ENCODE peak calls at places on chromosome 3, in nine cellular contexts. B, R, D, Z, T, I, X, F and Y are unnamed samples.

GRCh38 chr3:174158674-174159073 is 700.5 kb upstream of the NAALADL2 start:
- DNase-seq in B (no peak), R (no peak), D (no peak), Z (no peak), T (no peak), I (no peak), X (no peak), F (no peak), Y (no peak)

GRCh38 chr3:40229411-40229810 is 80.1 kb upstream of the EIF1B start:
- DNase-seq in B (no peak), R (no peak), D (no peak), Z (no peak), T (no peak), I (no peak), X (no peak), F (no peak), Y (peak; percentile 81)

GRCh38 chr3:150303776-150304175 is 104.3 kb upstream of the TSC22D2 start:
- DNase-seq in B (no peak), R (no peak), D (peak; percentile 25), Z (no peak), T (no peak), I (no peak), X (peak; percentile 22), F (no peak), Y (no peak)

GRCh38 chr3:146975032-146975431 is 369.9 kb upstream of the PLSCR5 start:
- DNase-seq in B (no peak), R (no peak), D (no peak), Z (no peak), T (no peak), I (no peak), X (no peak), F (no peak), Y (no peak)

GRCh38 chr3:57709559-57709958 is 16.7 kb upstream of the DENND6A start:
- DNase-seq in B (peak; percentile 46), R (no peak), D (no peak), Z (peak; percentile 69), T (no peak), I (no peak), X (peak; percentile 14), F (no peak), Y (no peak)

GRCh38 chr3:30012941-30013543 is 593.4 kb upstream of the TGFBR2 start:
- DNase-seq in B (peak; percentile 81), R (peak; percentile 84), D (peak; percentile 51), Z (peak; percentile 76), T (peak; percentile 64), I (peak; percentile 68), X (peak; percentile 74), F (peak; percentile 89), Y (no peak)

GRCh38 chr3:143924522-143925381 is 46.9 kb upstream of the DIPK2A start:
- DNase-seq in B (no peak), R (no peak), D (no peak), Z (no peak), T (no peak), I (no peak), X (no peak), F (no peak), Y (no peak)

GRCh38 chr3:105195260-105195659 is 171.4 kb upstream of the ALCAM start:
- DNase-seq in B (no peak), R (no peak), D (no peak), Z (peak; percentile 85), T (no peak), I (no peak), X (no peak), F (no peak), Y (no peak)

GRCh38 chr3:195803309-195803908 is 8.3 kb downstream of the MUC4 start:
- DNase-seq in B (no peak), R (peak; percentile 62), D (no peak), Z (no peak), T (no peak), I (no peak), X (no peak), F (no peak), Y (no peak)

GRCh38 chr3:150545419-150546225 is 674 bp downstream of the SERP1 start:
- DNase-seq in B (peak; percentile 50), R (peak; percentile 86), D (no peak), Z (peak; percentile 30), T (no peak), I (peak; percentile 41), X (peak; percentile 55), F (peak; percentile 26), Y (peak; percentile 93)

DNA sequence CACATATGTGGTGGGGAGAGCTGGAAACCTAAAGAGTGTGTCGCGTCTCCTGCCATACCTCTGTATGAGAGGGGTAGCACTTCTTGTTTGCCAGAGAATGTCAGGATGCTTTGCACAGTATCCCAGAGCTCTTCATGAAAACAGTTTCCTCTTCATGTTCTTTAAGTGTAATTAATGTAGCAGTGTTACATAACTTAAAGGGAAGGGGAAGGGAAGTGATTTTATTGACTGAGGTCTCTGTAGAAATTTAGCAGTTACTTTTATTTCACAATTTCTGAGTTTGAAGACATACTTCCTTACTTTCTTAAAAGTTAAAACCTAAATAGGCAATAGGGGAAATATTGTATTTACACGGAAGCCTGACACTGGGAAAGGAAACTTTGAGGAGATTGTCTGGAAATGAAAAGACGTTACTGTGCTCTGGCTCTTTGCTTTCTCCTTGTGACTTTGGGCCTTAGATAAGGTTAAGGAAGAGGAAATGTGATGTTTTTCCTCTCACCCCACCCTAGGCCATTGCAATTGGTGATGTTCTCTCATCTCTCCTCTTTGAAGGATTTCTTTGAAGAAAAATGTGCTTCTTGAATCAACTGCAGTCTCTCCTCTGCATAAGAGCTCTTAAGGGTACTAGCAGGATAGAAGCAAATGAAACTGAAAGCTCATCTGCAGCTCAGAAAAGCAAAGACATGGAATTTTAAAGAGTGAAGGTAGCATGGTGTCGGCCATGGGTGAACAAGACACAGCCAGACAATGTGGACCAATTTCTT is 6.0 kb downstream of the NXPE3 start:
- DNase-seq in B (no peak), R (no peak), D (no peak), Z (peak; percentile 23), T (no peak), I (no peak), X (no peak), F (no peak), Y (no peak)
- TF ChIP-seq CTCF in B (no peak), R (no peak), D (no peak), Z (no peak), T (no peak), I (no peak), X (no peak), F (no peak), Y (no peak)

GRCh38 chr3:115814778-115815380 is 191.6 kb downstream of the GAP43 start:
- DNase-seq in B (peak; percentile 80), R (peak; percentile 81), D (peak; percentile 71), Z (peak; percentile 71), T (peak; percentile 58), I (peak; percentile 56), X (peak; percentile 74), F (peak; percentile 90), Y (no peak)
- TF ChIP-seq POLR2A in B (no peak), R (no peak), D (no peak), Z (no peak), T (no peak), I (no peak), X (no peak), F (no peak), Y (no peak)

DNA sequence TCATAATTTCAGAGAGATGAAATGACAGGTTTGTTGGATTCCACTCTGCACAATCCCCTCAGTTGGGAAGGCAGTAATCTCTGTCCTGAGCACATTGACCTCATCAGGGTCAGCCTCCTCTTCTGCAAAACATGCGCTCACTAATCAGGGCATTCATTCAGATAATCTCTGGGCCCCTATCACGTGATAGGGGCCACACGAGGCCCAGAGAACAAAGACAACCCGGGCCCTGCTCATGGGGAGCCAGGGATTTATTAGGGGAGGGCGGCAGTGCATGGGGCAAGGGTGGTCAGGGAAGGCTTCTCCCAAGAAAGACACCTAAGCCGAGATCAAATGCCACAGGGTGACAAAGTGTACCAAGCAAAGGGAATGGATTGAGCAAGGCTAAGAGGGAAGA is 1.1 kb downstream of the TCTA start:
- DNase-seq in B (no peak), R (no peak), D (no peak), Z (no peak), T (no peak), I (no peak), X (no peak), F (no peak), Y (no peak)
- H3K4me3 ChIP-seq in B (peak overlapping the region; percentile 96), R (peak overlapping the region; percentile 91), D (peak overlapping the region; percentile 78), Z (no peak overlapping the region), T (no peak overlapping the region), I (peak overlapping the region; percentile 99), X (no peak overlapping the region), F (peak overlapping the region; percentile 69), Y (peak overlapping the region; percentile 74)

GRCh38 chr3:138187296-138188012 is at the start of gene ARMC8:
- DNase-seq in B (peak; percentile 63), R (peak; percentile 85), D (peak; percentile 43), Z (no peak), T (peak; percentile 55), I (peak; percentile 32), X (peak; percentile 68), F (peak; percentile 22), Y (no peak)
- TF ChIP-seq CTCF in B (no peak), R (no peak), D (no peak), Z (no peak), T (no peak), I (no peak), X (no peak), F (no peak), Y (no peak)

GRCh38 chr3:141343824-141344223 is 24.5 kb upstream of the ZBTB38 start:
- DNase-seq in B (no peak), R (no peak), D (no peak), Z (no peak), T (no peak), I (no peak), X (no peak), F (no peak), Y (no peak)

GRCh38 chr3:141348848-141349247 is 19.5 kb upstream of the ZBTB38 start:
- DNase-seq in B (no peak), R (no peak), D (no peak), Z (no peak), T (no peak), I (no peak), X (no peak), F (no peak), Y (no peak)

GRCh38 chr3:141346839-141347238 is 21.5 kb upstream of the ZBTB38 start:
- DNase-seq in B (no peak), R (no peak), D (no peak), Z (no peak), T (no peak), I (no peak), X (no peak), F (no peak), Y (no peak)

GRCh38 chr3:141345528-141345927 is 22.8 kb upstream of the ZBTB38 start:
- DNase-seq in B (no peak), R (no peak), D (no peak), Z (no peak), T (no peak), I (no peak), X (no peak), F (no peak), Y (no peak)

GRCh38 chr3:141345951-141346817 is 22.1 kb upstream of the ZBTB38 start:
- DNase-seq in B (no peak), R (no peak), D (no peak), Z (peak; percentile 58), T (no peak), I (no peak), X (no peak), F (no peak), Y (no peak)
- TF ChIP-seq POLR2A in B (no peak), R (no peak), D (no peak), Z (no peak), T (no peak), I (no peak), X (no peak), F (no peak), Y (no peak)